ENCODE peak calls at places on chromosome 1, in four cellular contexts. X, J, I and L are unnamed samples.

GRCh38 chr1:172764378-172764777 is 105.5 kb downstream of the FASLG start:
- DNase-seq in X (no peak), J (no peak), I (no peak), L (no peak)

GRCh38 chr1:120179420-120180348 is 3.4 kb upstream of the SEC22B start:
- DNase-seq in X (no peak), J (no peak), I (no peak), L (peak; percentile 6)

GRCh38 chr1:7525664-7526063 is 245.4 kb upstream of the VAMP3 start:
- DNase-seq in X (no peak), J (no peak), I (no peak), L (no peak)

GRCh38 chr1:229221106-229222019 is 49.5 kb upstream of the RAB4A start:
- DNase-seq in X (peak; percentile 98), J (no peak), I (no peak), L (peak; percentile 35)

GRCh38 chr1:53330819-53331218 is 2.9 kb upstream of the LRP8 start:
- DNase-seq in X (peak; percentile 29), J (no peak), I (no peak), L (no peak)

GRCh38 chr1:210540288-210540687 is 211.6 kb downstream of the HHAT start:
- DNase-seq in X (no peak), J (no peak), I (no peak), L (no peak)

GRCh38 chr1:61639218-61639617 is 85.7 kb downstream of the TM2D1 start:
- DNase-seq in X (no peak), J (no peak), I (no peak), L (no peak)

GRCh38 chr1:198246331-198246730 is 89.5 kb downstream of the NEK7 start:
- DNase-seq in X (no peak), J (no peak), I (no peak), L (no peak)

GRCh38 chr1:101282314-101283087 is 45.7 kb downstream of the S1PR1 start:
- DNase-seq in X (no peak), J (no peak), I (no peak), L (peak; percentile 54)

GRCh38 chr1:9448132-9449105 is 90.8 kb upstream of the SLC25A33 start:
- DNase-seq in X (no peak), J (no peak), I (no peak), L (no peak)

GRCh38 chr1:191240925-191241324 is 763.3 kb upstream of the BRINP3 start:
- DNase-seq in X (no peak), J (no peak), I (no peak), L (no peak)

GRCh38 chr1:205595861-205596260 is 36.0 kb downstream of the ELK4 start:
- DNase-seq in X (no peak), J (no peak), I (no peak), L (no peak)

GRCh38 chr1:6070450-6070974 is 24.8 kb downstream of the KCNAB2 start:
- DNase-seq in X (no peak), J (no peak), I (no peak), L (no peak)

GRCh38 chr1:229006121-229006870 is 264.6 kb upstream of the RAB4A start:
- DNase-seq in X (no peak), J (no peak), I (no peak), L (no peak)

GRCh38 chr1:54487571-54488050 is 60.4 kb upstream of the ACOT11 start:
- DNase-seq in X (no peak), J (no peak), I (no peak), L (no peak)

GRCh38 chr1:59718989-59719360 is 95.8 kb upstream of the HOOK1 start:
- DNase-seq in X (no peak), J (no peak), I (no peak), L (no peak)

GRCh38 chr1:180923887-180924286 is 11.2 kb downstream of the KIAA1614 start:
- DNase-seq in X (no peak), J (no peak), I (peak; percentile 68), L (no peak)

GRCh38 chr1:116201921-116202320 is 90.7 kb downstream of the MAB21L3 start:
- DNase-seq in X (no peak), J (no peak), I (no peak), L (no peak)

GRCh38 chr1:154157520-154158306 is 2.8 kb upstream of the NUP210L start:
- DNase-seq in X (no peak), J (peak; percentile 64), I (peak; percentile 63), L (no peak)

GRCh38 chr1:78651247-78651646 is 1.6 kb downstream of the IFI44 start:
- DNase-seq in X (no peak), J (no peak), I (no peak), L (no peak)

GRCh38 chr1:204341380-204341779 is 18.3 kb downstream of the PLEKHA6 start:
- DNase-seq in X (peak; percentile 16), J (no peak), I (no peak), L (no peak)

GRCh38 chr1:63929106-63929478 is 155.3 kb downstream of the ROR1 start:
- DNase-seq in X (no peak), J (no peak), I (no peak), L (no peak)

GRCh38 chr1:226825037-226825745 is 45.2 kb upstream of the PSEN2 start:
- DNase-seq in X (no peak), J (peak; percentile 31), I (no peak), L (no peak)

GRCh38 chr1:244513493-244513892 is 52.4 kb downstream of the CATSPERE start:
- DNase-seq in X (no peak), J (no peak), I (no peak), L (no peak)

GRCh38 chr1:226629210-226629895 is 80.8 kb downstream of the STUM start:
- DNase-seq in X (no peak), J (no peak), I (no peak), L (no peak)

GRCh38 chr1:198492872-198493271 is 47.6 kb downstream of the ATP6V1G3 start:
- DNase-seq in X (no peak), J (no peak), I (no peak), L (no peak)

GRCh38 chr1:51472349-51472748 is 46.7 kb downstream of the EPS15 start:
- DNase-seq in X (no peak), J (no peak), I (no peak), L (no peak)

GRCh38 chr1:117009132-117009531 is 7.6 kb downstream of the CD101 start:
- DNase-seq in X (no peak), J (no peak), I (no peak), L (no peak)

GRCh38 chr1:163820190-163820589 is 498.4 kb downstream of the NUF2 start:
- DNase-seq in X (no peak), J (no peak), I (no peak), L (no peak)

GRCh38 chr1:165629848-165630628 is 996 bp upstream of the MGST3 start:
- DNase-seq in X (no peak), J (no peak), I (no peak), L (no peak)
- TF ChIP-seq FOXM1 in X (no peak), J (no peak), I (no peak), L (no peak)

GRCh38 chr1:39898146-39898545 is 3.6 kb downstream of the MYCL start:
- DNase-seq in X (no peak), J (no peak), I (no peak), L (no peak)

GRCh38 chr1:39892611-39893595 is 8.8 kb downstream of the MYCL start:
- DNase-seq in X (peak; percentile 23), J (no peak), I (peak; percentile 69), L (no peak)

GRCh38 chr1:39895096-39895495 is 6.6 kb downstream of the MYCL start:
- DNase-seq in X (no peak), J (no peak), I (no peak), L (no peak)

GRCh38 chr1:39896909-39897685 is 4.6 kb downstream of the MYCL start:
- DNase-seq in X (no peak), J (no peak), I (no peak), L (no peak)

DNA sequence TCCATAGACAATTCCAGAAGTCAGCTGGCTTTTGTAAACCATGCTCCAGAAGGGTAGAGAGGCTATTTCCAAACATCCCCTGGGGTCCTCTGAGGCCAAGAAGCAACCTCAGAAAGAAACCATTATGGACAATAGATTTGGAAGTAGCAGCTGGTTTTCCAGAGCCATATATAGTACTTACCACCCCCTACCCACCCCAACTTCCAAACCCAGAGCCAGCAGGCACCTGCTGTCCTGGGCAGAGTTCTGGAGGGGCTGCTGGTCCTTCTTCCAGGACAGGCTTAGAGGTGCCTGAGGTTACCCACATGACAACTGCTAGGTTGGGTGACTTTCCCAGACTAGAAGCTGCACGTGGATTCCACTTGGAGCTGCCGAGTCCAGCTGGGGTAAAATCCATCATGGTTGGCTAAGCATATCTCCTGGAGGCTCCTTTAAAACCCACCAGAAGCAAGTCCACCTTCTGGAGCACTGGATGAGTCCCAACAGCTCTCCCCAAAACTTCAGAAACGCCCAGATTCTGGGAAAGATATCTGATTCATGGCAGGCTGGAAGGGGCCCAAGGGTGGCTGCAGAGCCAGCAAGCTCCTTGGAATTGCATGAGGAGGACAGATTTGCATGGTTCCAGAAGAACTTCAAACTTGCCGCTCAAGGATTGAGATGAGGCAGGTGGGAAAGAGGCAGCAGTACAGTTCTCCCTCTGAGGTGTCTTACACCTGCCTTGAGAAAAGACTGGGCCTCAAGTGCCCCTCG is 5.8 kb downstream of the MYCL start:
- DNase-seq in X (no peak), J (no peak), I (no peak), L (no peak)
- TF ChIP-seq TARDBP in X (no peak), J (no peak), I (no peak), L (no peak)

DNA sequence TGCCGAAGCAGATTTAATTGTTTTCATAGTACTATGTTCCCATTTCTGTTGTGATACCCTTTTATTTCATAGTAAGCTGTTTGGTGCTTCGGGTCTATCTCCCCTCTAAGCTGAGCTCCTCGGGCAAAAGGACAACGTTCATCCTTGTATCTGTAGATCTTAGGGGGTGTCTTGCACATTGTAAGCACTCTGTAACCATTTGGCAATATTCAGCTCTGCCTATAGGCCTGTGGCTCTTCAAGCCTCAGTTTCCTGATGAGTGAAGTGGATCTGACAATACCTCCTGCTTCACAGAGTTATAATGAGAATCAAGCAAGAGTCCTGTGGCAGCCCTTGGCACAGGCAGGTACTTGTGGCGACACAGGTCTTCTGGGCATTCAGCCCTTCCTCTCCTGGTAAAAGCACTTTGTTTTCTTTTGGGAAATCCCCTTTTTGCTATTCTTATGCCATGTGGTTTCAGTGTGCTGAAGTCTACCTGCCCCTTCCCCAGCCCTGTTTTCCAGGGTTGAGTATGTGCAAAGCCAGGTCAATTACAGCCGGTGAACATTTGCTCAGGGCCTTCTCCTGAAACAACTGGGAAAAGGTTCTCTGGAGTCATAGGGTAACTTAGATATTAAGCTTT is 8.5 kb upstream of the EXO1 start:
- DNase-seq in X (no peak), J (no peak), I (no peak), L (no peak)
- TF ChIP-seq FOXM1 in X (no peak), J (no peak), I (no peak), L (no peak)

GRCh38 chr1:29047142-29047541 is 76.6 kb downstream of the TMEM200B start:
- DNase-seq in X (no peak), J (no peak), I (no peak), L (no peak)
- TF ChIP-seq TARDBP in X (no peak), J (no peak), I (no peak), L (no peak)

GRCh38 chr1:1437904-1438376 is 2.5 kb downstream of the VWA1 start:
- DNase-seq in X (peak; percentile 91), J (peak; percentile 42), I (peak; percentile 33), L (no peak)
- TF ChIP-seq FOXM1 in X (no peak), J (no peak), I (no peak), L (no peak)

DNA sequence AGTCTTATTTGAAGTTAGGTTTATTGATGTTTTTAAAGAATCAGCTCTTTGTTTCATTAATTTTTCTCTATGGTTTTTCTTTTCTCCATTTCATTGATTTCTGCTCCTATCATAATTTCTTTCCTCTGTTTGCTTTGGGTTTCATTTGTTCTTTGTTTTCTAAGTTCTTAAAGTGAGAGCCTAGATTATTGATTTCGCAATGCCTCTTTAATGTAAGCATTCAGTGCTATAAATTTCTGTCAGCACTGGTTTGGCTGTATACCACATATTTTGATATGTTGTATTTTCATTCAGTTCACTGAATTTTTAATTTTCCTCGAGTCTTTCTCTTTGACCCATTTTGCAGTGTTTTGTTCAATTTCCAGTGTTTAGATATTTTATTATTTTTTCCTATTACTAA is 68.7 kb downstream of the DNAH14 start:
- DNase-seq in X (no peak), J (no peak), I (no peak), L (no peak)
- TF ChIP-seq TARDBP in X (no peak), J (no peak), I (no peak), L (no peak)